ENCODE peak calls at places on chromosomes 1 and 21, in four cellular contexts. P is kidney tubule cell, O is T-helper 9 cell, M is iPS-NIHi11. U is an unnamed sample.

GRCh38 chr1:55147504-55147903 is 67.7 kb downstream of the USP24 start:
- DNase-seq in P (no peak), O (no peak), M (no peak), U (no peak)

GRCh38 chr1:160961419-160961818 is 6.8 kb upstream of the ITLN2 start:
- DNase-seq in P (no peak), O (no peak), M (no peak), U (no peak)

GRCh38 chr1:244835276-244836134 is at the start of gene COX20:
- DNase-seq in P (peak), O (peak), M (peak), U (peak)

GRCh38 chr1:19074361-19074901 is 118.0 kb upstream of the IFFO2 start:
- DNase-seq in P (no peak), O (peak), M (no peak), U (no peak)

GRCh38 chr1:88175631-88176226 is 508.3 kb upstream of the PKN2 start:
- DNase-seq in P (peak), O (no peak), M (no peak), U (no peak)

GRCh38 chr1:58841455-58841854 is 57.6 kb upstream of the JUN start:
- DNase-seq in P (no peak), O (peak), M (peak), U (no peak)

GRCh38 chr1:179773264-179773663 is 30.2 kb downstream of the FAM163A start:
- DNase-seq in P (no peak), O (no peak), M (no peak), U (no peak)

GRCh38 chr21:32605469-32605868 is 6.7 kb downstream of the CFAP298 start:
- DNase-seq in P (no peak), O (no peak), M (no peak), U (no peak)

GRCh38 chr1:68270993-68271392 is 38.7 kb upstream of the WLS start:
- DNase-seq in P (no peak), O (no peak), M (no peak), U (no peak)

GRCh38 chr1:203219171-203219570 is 10.3 kb downstream of the CHIT1 start:
- DNase-seq in P (no peak), O (no peak), M (no peak), U (no peak)

GRCh38 chr1:54579337-54579781 is 31.3 kb downstream of the ACOT11 start:
- DNase-seq in P (no peak), O (no peak), M (no peak), U (no peak)

U was measured in GM13977.